ENCODE peak calls at places on chromosomes 2 and 18, in four cellular contexts. One of them, this sample, is unnamed.
A peak's percentile ranks its signal among the peaks of the same experiment; 100 is the strongest.

GRCh38 chr18:62663731-62664336 is 51.5 kb upstream of the PHLPP1 start:
- DNase-seq in sigmoid colon: no peak
- DNase-seq in A549: peak; percentile 10
- DNase-seq in ovary: no peak
- DNase-seq in this sample: no peak

GRCh38 chr2:34104601-34105000 is 505.5 kb upstream of the FAM98A start:
- DNase-seq in ovary: no peak
- DNase-seq in sigmoid colon: no peak
- DNase-seq in A549: no peak
- DNase-seq in this sample: no peak

GRCh38 chr2:136206613-136207012 is 88.7 kb upstream of the CXCR4 start:
- DNase-seq in ovary: no peak
- DNase-seq in A549: no peak
- DNase-seq in sigmoid colon: no peak
- DNase-seq in this sample: peak; percentile 77

GRCh38 chr2:101386599-101387150 is 628 bp downstream of the CREG2 start:
- DNase-seq in A549: no peak
- DNase-seq in sigmoid colon: no peak
- DNase-seq in ovary: no peak
- DNase-seq in this sample: no peak

GRCh38 chr2:9800639-9800974 is 42.7 kb upstream of the TAF1B start:
- DNase-seq in A549: no peak
- DNase-seq in ovary: no peak
- DNase-seq in sigmoid colon: no peak
- DNase-seq in this sample: no peak

GRCh38 chr2:317501-318424 is 29.9 kb upstream of the ALKAL2 start:
- DNase-seq in A549: no peak
- DNase-seq in sigmoid colon: no peak
- DNase-seq in ovary: no peak
- DNase-seq in this sample: peak; percentile 88

GRCh38 chr2:99112617-99113016 is 28.9 kb upstream of the C2orf15 start:
- DNase-seq in sigmoid colon: no peak
- DNase-seq in A549: no peak
- DNase-seq in ovary: no peak
- DNase-seq in this sample: no peak

GRCh38 chr2:239164281-239164871 is 236.4 kb downstream of the HDAC4 start:
- DNase-seq in ovary: no peak
- DNase-seq in sigmoid colon: peak; percentile 47
- DNase-seq in A549: no peak
- DNase-seq in this sample: no peak

GRCh38 chr2:36492216-36492945 is 105.6 kb downstream of the FEZ2 start:
- DNase-seq in sigmoid colon: no peak
- DNase-seq in A549: peak; percentile 40
- DNase-seq in ovary: no peak
- DNase-seq in this sample: no peak

GRCh38 chr2:29485631-29486030 is 370.4 kb downstream of the CLIP4 start:
- DNase-seq in sigmoid colon: no peak
- DNase-seq in ovary: no peak
- DNase-seq in A549: no peak
- DNase-seq in this sample: no peak

GRCh38 chr2:218755198-218755566 is 26.8 kb upstream of the CYP27A1 start:
- DNase-seq in A549: no peak
- DNase-seq in ovary: no peak
- DNase-seq in sigmoid colon: no peak
- DNase-seq in this sample: no peak

GRCh38 chr2:214069254-214069653 is 341.6 kb upstream of the VWC2L start:
- DNase-seq in A549: peak; percentile 83
- DNase-seq in sigmoid colon: no peak
- DNase-seq in ovary: no peak
- DNase-seq in this sample: no peak

GRCh38 chr2:20391951-20392699 is 41.5 kb upstream of the PUM2 start:
- DNase-seq in ovary: no peak
- DNase-seq in A549: peak; percentile 44
- DNase-seq in sigmoid colon: peak; percentile 49
- DNase-seq in this sample: no peak

GRCh38 chr2:179562330-179562885 is 297.8 kb upstream of the SESTD1 start:
- DNase-seq in ovary: no peak
- DNase-seq in A549: no peak
- DNase-seq in sigmoid colon: no peak
- DNase-seq in this sample: no peak

GRCh38 chr2:75309596-75310290 is 110.4 kb upstream of the TACR1 start:
- DNase-seq in ovary: no peak
- DNase-seq in A549: no peak
- DNase-seq in sigmoid colon: no peak
- DNase-seq in this sample: no peak

GRCh38 chr2:178277741-178278197 is 83.5 kb downstream of the OSBPL6 start:
- DNase-seq in A549: no peak
- DNase-seq in ovary: no peak
- DNase-seq in sigmoid colon: no peak
- DNase-seq in this sample: no peak

GRCh38 chr2:120423167-120423943 is 77.4 kb downstream of the INHBB start:
- DNase-seq in A549: peak; percentile 31
- DNase-seq in ovary: peak; percentile 1
- DNase-seq in sigmoid colon: no peak
- DNase-seq in this sample: no peak

GRCh38 chr2:96152301-96153165 is 7.3 kb upstream of the DUSP2 start:
- DNase-seq in A549: no peak
- DNase-seq in sigmoid colon: peak; percentile 41
- DNase-seq in ovary: no peak
- DNase-seq in this sample: no peak

GRCh38 chr18:42474577-42474976 is 519.5 kb downstream of the PIK3C3 start:
- DNase-seq in ovary: no peak
- DNase-seq in sigmoid colon: no peak
- DNase-seq in A549: no peak
- DNase-seq in this sample: no peak

GRCh38 chr18:30545393-30545792 is 497.1 kb downstream of the DSC3 start:
- DNase-seq in sigmoid colon: no peak
- DNase-seq in ovary: no peak
- DNase-seq in A549: no peak
- DNase-seq in this sample: no peak

GRCh38 chr2:201262718-201263117 is 2.4 kb downstream of the CASP8 start:
- DNase-seq in A549: no peak
- DNase-seq in ovary: no peak
- DNase-seq in sigmoid colon: no peak
- DNase-seq in this sample: no peak

GRCh38 chr2:63977904-63978303 is 41.3 kb downstream of the VPS54 start:
- DNase-seq in ovary: no peak
- DNase-seq in sigmoid colon: no peak
- DNase-seq in A549: no peak
- DNase-seq in this sample: no peak

GRCh38 chr2:239181074-239181581 is 219.7 kb downstream of the HDAC4 start:
- DNase-seq in ovary: no peak
- DNase-seq in sigmoid colon: peak; percentile 60
- DNase-seq in A549: no peak
- DNase-seq in this sample: no peak

GRCh38 chr2:222982010-222982908 is 69.7 kb upstream of the KCNE4 start:
- DNase-seq in A549: peak; percentile 84
- DNase-seq in ovary: peak; percentile 17
- DNase-seq in sigmoid colon: peak; percentile 79
- DNase-seq in this sample: peak; percentile 80

GRCh38 chr2:67840460-67841068 is 222.2 kb downstream of the C1D start:
- DNase-seq in sigmoid colon: peak; percentile 85
- DNase-seq in A549: peak; percentile 72
- DNase-seq in ovary: peak; percentile 59
- DNase-seq in this sample: no peak

GRCh38 chr18:54580202-54580729 is 10.8 kb upstream of the DYNAP start:
- DNase-seq in A549: no peak
- DNase-seq in ovary: no peak
- DNase-seq in sigmoid colon: no peak
- DNase-seq in this sample: no peak

GRCh38 chr2:36871068-36871707 is 95.1 kb downstream of the STRN start:
- DNase-seq in ovary: no peak
- DNase-seq in A549: no peak
- DNase-seq in sigmoid colon: no peak
- DNase-seq in this sample: no peak

GRCh38 chr2:234026111-234026510 is 24.4 kb upstream of the SPP2 start:
- DNase-seq in ovary: no peak
- DNase-seq in sigmoid colon: no peak
- DNase-seq in A549: no peak
- DNase-seq in this sample: no peak

GRCh38 chr2:37301408-37301807 is 23.2 kb downstream of the PRKD3 start:
- DNase-seq in sigmoid colon: no peak
- DNase-seq in ovary: no peak
- DNase-seq in A549: no peak
- DNase-seq in this sample: no peak

GRCh38 chr18:48968412-48969215 is 17.8 kb upstream of the SMAD7 start:
- DNase-seq in A549: no peak
- DNase-seq in sigmoid colon: no peak
- DNase-seq in ovary: no peak
- DNase-seq in this sample: no peak

GRCh38 chr2:179437430-179437829 is 172.8 kb upstream of the SESTD1 start:
- DNase-seq in ovary: no peak
- DNase-seq in A549: no peak
- DNase-seq in sigmoid colon: no peak
- DNase-seq in this sample: no peak

GRCh38 chr2:162007447-162008040 is 66.5 kb downstream of the DPP4 start:
- DNase-seq in A549: no peak
- DNase-seq in sigmoid colon: no peak
- DNase-seq in ovary: no peak
- DNase-seq in this sample: no peak

GRCh38 chr2:28991021-28991420 is 9.9 kb downstream of the TOGARAM2 start:
- DNase-seq in ovary: peak; percentile 67
- DNase-seq in A549: no peak
- DNase-seq in sigmoid colon: peak; percentile 90
- DNase-seq in this sample: no peak

GRCh38 chr2:199710551-199710950 is 140.4 kb downstream of the FTCDNL1 start:
- DNase-seq in sigmoid colon: no peak
- DNase-seq in A549: no peak
- DNase-seq in ovary: no peak
- DNase-seq in this sample: no peak

GRCh38 chr2:199707584-199708185 is 143.3 kb downstream of the FTCDNL1 start:
- DNase-seq in A549: no peak
- DNase-seq in sigmoid colon: no peak
- DNase-seq in ovary: no peak
- DNase-seq in this sample: no peak

GRCh38 chr2:199703199-199703598 is 147.8 kb downstream of the FTCDNL1 start:
- DNase-seq in ovary: no peak
- DNase-seq in A549: no peak
- DNase-seq in sigmoid colon: no peak
- DNase-seq in this sample: no peak

GRCh38 chr2:199705538-199705937 is 145.5 kb downstream of the FTCDNL1 start:
- DNase-seq in A549: no peak
- DNase-seq in sigmoid colon: no peak
- DNase-seq in ovary: no peak
- DNase-seq in this sample: no peak

DNA sequence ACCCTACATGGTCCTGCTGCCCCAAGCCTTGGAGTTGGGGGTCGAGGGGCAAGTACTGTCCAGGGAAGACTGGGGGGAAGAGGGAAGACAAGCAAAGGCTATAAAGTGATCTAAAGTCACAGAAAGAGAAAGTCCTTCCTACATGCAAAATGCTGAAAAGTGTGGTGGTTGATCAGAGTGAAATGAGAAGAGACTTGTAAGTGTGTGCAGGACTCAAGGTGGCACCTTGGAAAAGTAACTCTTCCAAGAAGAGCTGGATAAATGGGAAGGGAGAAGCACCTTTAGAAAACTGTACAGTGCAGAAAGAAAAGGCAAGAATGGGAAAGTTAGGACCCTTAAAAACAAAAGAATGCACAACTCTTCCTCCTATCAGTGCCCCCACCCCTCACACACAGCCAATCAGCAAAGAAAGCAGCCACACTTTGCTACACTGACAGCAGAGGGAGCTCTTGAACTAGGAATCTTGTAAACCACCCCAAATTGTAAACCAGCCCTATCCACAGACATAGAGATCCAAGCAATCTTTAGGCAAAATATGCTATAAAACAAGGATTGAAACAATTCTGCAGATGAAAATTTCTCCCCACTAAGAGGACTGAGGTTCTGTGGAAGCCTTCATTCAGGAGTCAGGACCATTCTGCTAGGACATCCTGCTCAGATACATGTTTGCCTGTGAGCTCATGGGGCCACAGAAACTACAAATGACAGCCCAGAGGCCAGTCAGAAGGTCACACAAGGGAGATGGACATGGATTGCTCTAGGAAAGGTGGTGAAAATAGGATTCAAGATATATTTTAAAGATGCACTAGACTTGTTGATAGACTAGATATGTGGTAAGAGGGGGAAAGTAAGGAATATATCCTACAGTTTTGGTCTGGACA is 146.4 kb downstream of the FTCDNL1 start:
- DNase-seq in A549: peak; percentile 52
- DNase-seq in sigmoid colon: no peak
- DNase-seq in ovary: no peak
- DNase-seq in this sample: no peak
- TF ChIP-seq CTCF in A549: peak; percentile 78
- TF ChIP-seq CTCF in sigmoid colon: peak; percentile 44
- TF ChIP-seq CTCF in ovary: no peak
- TF ChIP-seq CTCF in this sample: peak; percentile 45

DNA sequence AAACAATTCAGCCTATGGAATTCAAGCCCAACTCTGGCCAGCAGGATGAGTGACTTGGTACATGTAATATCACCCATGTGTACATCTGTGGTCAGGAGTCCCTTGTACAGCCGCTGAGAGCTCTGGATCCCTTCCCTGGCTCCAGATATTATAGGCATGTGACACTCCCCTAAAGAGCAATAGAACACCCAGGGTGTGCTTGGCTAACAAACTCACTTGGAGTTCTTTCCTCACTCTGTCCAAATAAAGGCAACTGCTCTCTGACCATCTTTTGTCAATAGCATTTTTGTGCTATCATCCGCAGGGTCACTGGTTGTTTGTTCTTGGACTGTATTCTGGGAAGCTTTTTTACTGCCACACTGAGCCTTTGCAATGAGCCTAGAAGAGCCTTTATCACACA is 197.4 kb upstream of the NCKAP5 start:
- DNase-seq in ovary: no peak
- DNase-seq in A549: peak; percentile 58
- DNase-seq in sigmoid colon: no peak
- DNase-seq in this sample: no peak
- TF ChIP-seq EP300 in ovary: no peak
- TF ChIP-seq EP300 in A549: peak; percentile 21
- TF ChIP-seq EP300 in sigmoid colon: no peak
- TF ChIP-seq EP300 in this sample: no peak

DNA sequence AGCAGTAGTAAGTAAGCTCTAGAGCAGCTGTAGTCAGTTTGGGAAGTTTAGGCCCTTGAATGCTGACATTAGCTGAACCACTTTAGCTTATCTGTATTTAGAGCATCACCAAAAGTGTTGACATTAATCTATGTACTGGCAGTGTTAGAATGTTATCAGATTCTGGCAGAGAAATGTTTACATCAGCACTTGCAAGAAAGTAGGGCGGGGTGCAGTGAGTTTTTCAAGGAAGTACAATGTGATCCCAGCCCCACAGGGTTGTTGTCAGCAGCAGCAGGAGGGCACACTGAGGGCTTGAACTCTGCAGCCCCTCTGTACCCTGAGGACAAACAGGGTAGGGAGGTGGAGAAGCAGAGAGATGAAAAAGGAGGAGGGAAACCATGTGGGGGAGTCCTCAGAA is 35.5 kb upstream of the RMP24 start:
- DNase-seq in ovary: no peak
- DNase-seq in sigmoid colon: no peak
- DNase-seq in A549: no peak
- DNase-seq in this sample: peak; percentile 57
- TF ChIP-seq CTCF in ovary: no peak
- TF ChIP-seq CTCF in sigmoid colon: no peak
- TF ChIP-seq CTCF in A549: no peak
- TF ChIP-seq CTCF in this sample: no peak

GRCh38 chr2:172531309-172531708 is 24.6 kb upstream of the PDK1 start:
- DNase-seq in ovary: no peak
- DNase-seq in sigmoid colon: no peak
- DNase-seq in A549: no peak
- DNase-seq in this sample: no peak

GRCh38 chr2:172525601-172526000 is 30.3 kb upstream of the PDK1 start:
- DNase-seq in ovary: no peak
- DNase-seq in A549: no peak
- DNase-seq in sigmoid colon: no peak
- DNase-seq in this sample: peak; percentile 31
- TF ChIP-seq EP300 in ovary: no peak
- TF ChIP-seq EP300 in A549: no peak
- TF ChIP-seq EP300 in sigmoid colon: no peak
- TF ChIP-seq EP300 in this sample: no peak